ENCODE peak calls at places on chromosomes 13 and 19, in four cellular contexts. Q is brain microvascular endothelial cell, C is fibroblast of lung, R is HCT116. Z is an unnamed sample.

GRCh38 chr13:90365130-90365529 is 982.4 kb upstream of the MIR17HG start:
- DNase-seq in Q (no peak), C (peak), R (no peak), Z (no peak)

GRCh38 chr19:6692027-6692426 is 22.1 kb upstream of the TNFSF14 start:
- DNase-seq in R (no peak), Q (no peak), C (no peak), Z (no peak)

GRCh38 chr19:6213696-6214585 is 65.8 kb downstream of the MLLT1 start:
- DNase-seq in R (no peak), C (no peak), Q (no peak), Z (no peak)

GRCh38 chr19:6654347-6655310 is 15.3 kb downstream of the TNFSF14 start:
- DNase-seq in Q (no peak), R (no peak), C (no peak), Z (no peak)

GRCh38 chr19:3671680-3672574 is 28.3 kb downstream of the PIP5K1C start:
- DNase-seq in C (peak), Q (no peak), R (no peak), Z (no peak)

GRCh38 chr13:98846991-98847390 is 94.5 kb upstream of the SLC15A1 start:
- DNase-seq in C (no peak), Q (no peak), R (no peak), Z (no peak)

GRCh38 chr13:49436890-49437289 is 7.0 kb downstream of the CAB39L start:
- DNase-seq in R (no peak), Q (peak), C (peak), Z (no peak)

GRCh38 chr13:31925079-31925478 is 106.5 kb upstream of the FRY start:
- DNase-seq in R (no peak), C (no peak), Q (no peak), Z (no peak)

GRCh38 chr19:19384486-19384885 is 21.0 kb upstream of the GATAD2A start:
- DNase-seq in Q (no peak), R (no peak), C (no peak), Z (no peak)

GRCh38 chr19:39398297-39398864 is 7.2 kb downstream of the MED29 start:
- DNase-seq in R (peak), Q (peak), C (peak), Z (no peak)

GRCh38 chr13:72774019-72774418 is 7.7 kb downstream of the DIS3 start:
- DNase-seq in C (peak), Q (no peak), R (no peak), Z (no peak)

GRCh38 chr19:51138549-51138979 is 3.5 kb upstream of the SIGLEC7 start:
- DNase-seq in R (no peak), Q (no peak), C (no peak), Z (no peak)

GRCh38 chr13:24267283-24267682 is 42.1 kb upstream of the C1QTNF9 start:
- DNase-seq in C (no peak), R (no peak), Q (no peak), Z (no peak)

GRCh38 chr13:29551214-29551613 is 44.3 kb downstream of the SLC7A1 start:
- DNase-seq in C (no peak), R (no peak), Q (no peak), Z (no peak)

GRCh38 chr13:44241638-44242037 is 132.0 kb upstream of the SERP2 start:
- DNase-seq in R (no peak), C (no peak), Q (no peak), Z (no peak)

GRCh38 chr13:111941845-111942447 is 125.0 kb upstream of the SOX1 start:
- DNase-seq in R (no peak), Q (no peak), C (no peak), Z (no peak)

GRCh38 chr13:25819856-25820530 is 231.8 kb downstream of the SHISA2 start:
- DNase-seq in R (no peak), C (no peak), Q (no peak), Z (no peak)

GRCh38 chr19:6276447-6276846 is 3.3 kb downstream of the MLLT1 start:
- DNase-seq in Q (peak), R (no peak), C (peak), Z (no peak)

GRCh38 chr13:104011505-104012270 is 945.5 kb upstream of the SLC10A2 start:
- DNase-seq in Q (no peak), C (no peak), R (no peak), Z (no peak)

GRCh38 chr13:80979035-80979641 is 638.2 kb upstream of the SPRY2 start:
- DNase-seq in C (peak), Q (peak), R (peak), Z (no peak)

GRCh38 chr19:24159707-24160106 is 72.7 kb downstream of the ZNF254 start:
- DNase-seq in C (peak), Q (no peak), R (no peak), Z (no peak)

GRCh38 chr19:53158119-53158656 is 665 bp downstream of the ZNF347 start:
- DNase-seq in C (peak), R (no peak), Q (no peak), Z (peak)

GRCh38 chr13:29520671-29521070 is 74.8 kb downstream of the SLC7A1 start:
- DNase-seq in R (no peak), C (peak), Q (peak), Z (no peak)

GRCh38 chr13:104385409-104385808 is 1319.2 kb upstream of the SLC10A2 start:
- DNase-seq in R (no peak), C (peak), Q (peak), Z (no peak)

GRCh38 chr13:114065926-114066774 is 66.3 kb downstream of the RASA3 start:
- DNase-seq in C (no peak), R (no peak), Q (no peak), Z (no peak)

GRCh38 chr13:43058836-43059235 is 35.5 kb downstream of the DNAJC15 start:
- DNase-seq in R (no peak), C (no peak), Q (peak), Z (no peak)

GRCh38 chr13:42812311-42812710 is 30.9 kb downstream of the FAM216B start:
- DNase-seq in C (peak), R (no peak), Q (peak), Z (no peak)

GRCh38 chr19:48795855-48796142 is 15.0 kb downstream of the BCAT2 start:
- DNase-seq in Q (no peak), C (no peak), R (no peak), Z (no peak)

GRCh38 chr19:16024266-16025107 is 51.8 kb upstream of the TPM4 start:
- DNase-seq in C (no peak), R (no peak), Q (no peak), Z (no peak)

GRCh38 chr13:113822266-113822665 is 41.6 kb downstream of the GAS6 start:
- DNase-seq in R (no peak), Q (no peak), C (no peak), Z (no peak)

GRCh38 chr13:50017819-50018218 is 2.6 kb downstream of the KCNRG start:
- DNase-seq in R (no peak), Q (no peak), C (no peak), Z (no peak)

GRCh38 chr19:4534836-4535658 is at the start of gene PLIN5:
- DNase-seq in Q (peak), R (peak), C (peak), Z (peak)

GRCh38 chr13:24709186-24709913 is 29.1 kb downstream of the ATP12A start:
- DNase-seq in R (no peak), C (no peak), Q (no peak), Z (no peak)

GRCh38 chr13:40376296-40376849 is 290.1 kb downstream of the FOXO1 start:
- DNase-seq in C (no peak), Q (no peak), R (no peak), Z (no peak)

GRCh38 chr19:43739836-43740235 is 14.9 kb downstream of the SMG9 start:
- DNase-seq in R (no peak), Q (no peak), C (no peak), Z (no peak)

GRCh38 chr19:8900421-8900820 is 68.2 kb downstream of the MBD3L1 start:
- DNase-seq in R (no peak), Q (no peak), C (no peak), Z (no peak)

GRCh38 chr19:32351807-32352630 is 6.6 kb downstream of the ZNF507 start:
- DNase-seq in R (no peak), Q (peak), C (peak), Z (no peak)

GRCh38 chr13:93794197-93794885 is 567.7 kb downstream of the GPC6 start:
- DNase-seq in C (no peak), Q (no peak), R (no peak), Z (no peak)

GRCh38 chr13:84917252-84917878 is 881.9 kb downstream of the SLITRK6 start:
- DNase-seq in Q (no peak), R (no peak), C (peak), Z (no peak)

DNA sequence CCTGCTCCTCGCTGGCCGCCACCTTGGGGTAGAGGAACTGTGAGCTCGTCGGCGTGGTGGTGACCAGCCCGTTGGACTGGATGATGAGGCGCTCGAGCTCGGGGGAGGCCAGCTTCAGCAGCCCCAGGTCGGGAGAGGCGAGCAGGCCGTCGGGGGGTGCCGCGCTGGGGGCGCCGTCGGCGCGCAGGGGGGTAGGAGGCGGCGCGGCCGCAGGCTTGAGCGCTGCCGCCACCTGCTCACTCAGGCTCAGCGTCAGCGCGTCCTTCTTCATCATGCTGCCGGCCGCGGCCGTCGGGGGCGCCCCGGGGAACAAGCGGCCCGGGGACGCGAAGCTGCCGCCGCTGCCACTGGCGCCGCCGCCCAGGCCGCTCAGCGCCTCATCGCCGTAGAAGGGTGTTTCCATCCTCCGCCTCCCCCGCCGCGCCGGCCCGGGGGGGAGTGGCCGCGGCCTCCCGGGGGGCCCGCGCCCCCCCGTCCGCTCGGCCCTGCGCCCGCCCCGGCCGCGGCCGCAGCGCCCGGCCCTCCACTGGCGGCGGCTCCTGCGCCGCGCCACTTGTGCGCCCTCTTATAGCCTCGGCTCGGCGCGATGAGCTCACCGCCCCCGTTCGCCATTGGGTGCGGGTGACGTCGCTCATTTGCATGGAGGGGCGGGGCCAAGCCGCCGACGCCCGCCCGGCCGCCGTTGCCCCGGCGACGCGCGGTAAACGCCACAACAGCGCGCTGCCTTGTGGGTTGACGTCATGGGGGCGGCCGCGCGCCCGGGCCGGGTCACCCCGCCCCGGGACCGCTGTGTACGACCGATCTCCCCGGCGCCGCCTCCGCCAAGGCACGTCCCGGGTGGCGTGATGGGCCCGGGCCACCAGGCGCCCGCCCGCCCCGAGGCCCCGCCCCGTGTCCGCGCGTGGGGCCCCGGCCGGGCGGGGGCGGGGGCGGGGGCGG is at the start of gene JUND:
- DNase-seq in C (peak), Q (peak), R (peak), Z (peak)
- TF ChIP-seq CTCF in C (no peak), Q (no peak), R (no peak), Z (peak)

DNA sequence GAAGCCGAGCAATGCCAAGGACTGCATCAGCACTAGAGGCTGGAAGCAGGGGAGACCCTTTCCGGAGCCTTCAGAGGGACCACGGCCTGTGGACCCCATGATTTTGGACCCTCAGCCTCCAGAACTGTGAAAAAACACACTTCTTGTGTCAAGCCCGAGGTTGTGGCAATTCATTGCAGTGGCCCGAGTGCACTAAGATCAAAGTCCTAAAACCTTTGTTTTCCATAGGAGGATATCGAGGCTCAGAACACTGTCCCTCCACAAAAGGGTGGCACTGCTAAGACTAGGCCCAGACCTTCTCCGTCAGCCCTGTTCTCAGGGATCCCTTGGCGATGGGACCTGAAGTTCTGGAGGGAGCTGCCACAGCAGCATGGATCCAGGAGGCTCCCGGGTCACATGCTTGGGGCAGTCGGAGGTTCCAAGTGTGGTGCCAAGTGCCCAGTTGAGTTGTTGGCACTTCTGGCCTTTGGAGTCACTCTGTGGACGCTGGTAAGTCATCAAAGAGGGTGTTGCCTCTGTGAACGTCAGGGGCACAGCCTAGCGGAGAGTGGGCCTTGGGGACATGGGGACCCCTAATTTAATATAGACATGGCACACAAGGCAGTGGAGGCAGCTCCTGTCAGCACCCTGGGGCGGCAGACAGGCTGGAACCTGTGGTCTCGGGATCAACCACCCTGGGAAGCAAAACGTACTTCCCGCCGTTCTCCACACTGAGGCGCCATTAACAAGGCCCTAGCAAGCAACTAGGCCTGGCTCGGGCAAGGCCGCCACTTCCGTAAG is 199.2 kb downstream of the COL4A1 start:
- DNase-seq in C (no peak), R (no peak), Q (no peak), Z (no peak)
- TF ChIP-seq CTCF in C (no peak), R (peak), Q (peak), Z (no peak)

DNA sequence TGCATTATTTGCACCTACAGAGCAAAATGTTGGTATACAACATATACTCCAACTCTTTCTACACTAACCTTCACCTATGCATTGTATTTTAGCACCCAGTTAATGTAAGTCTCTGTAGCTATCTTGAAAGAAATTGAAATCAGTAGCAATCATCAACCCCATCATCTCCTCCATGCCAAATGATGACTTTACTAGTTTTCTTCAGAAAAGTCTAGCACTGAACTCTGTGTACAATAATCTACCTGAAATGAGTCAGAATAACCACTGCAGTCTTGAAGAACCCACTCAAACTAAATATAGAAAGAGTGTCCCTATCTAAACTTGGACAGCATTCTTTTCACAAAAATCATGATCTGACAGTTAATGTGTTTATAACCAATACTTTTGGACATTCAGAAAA is 9.8 kb downstream of the IRS2 start:
- DNase-seq in R (no peak), Q (no peak), C (no peak), Z (no peak)
- TF ChIP-seq CTCF in R (no peak), Q (no peak), C (no peak), Z (no peak)

DNA sequence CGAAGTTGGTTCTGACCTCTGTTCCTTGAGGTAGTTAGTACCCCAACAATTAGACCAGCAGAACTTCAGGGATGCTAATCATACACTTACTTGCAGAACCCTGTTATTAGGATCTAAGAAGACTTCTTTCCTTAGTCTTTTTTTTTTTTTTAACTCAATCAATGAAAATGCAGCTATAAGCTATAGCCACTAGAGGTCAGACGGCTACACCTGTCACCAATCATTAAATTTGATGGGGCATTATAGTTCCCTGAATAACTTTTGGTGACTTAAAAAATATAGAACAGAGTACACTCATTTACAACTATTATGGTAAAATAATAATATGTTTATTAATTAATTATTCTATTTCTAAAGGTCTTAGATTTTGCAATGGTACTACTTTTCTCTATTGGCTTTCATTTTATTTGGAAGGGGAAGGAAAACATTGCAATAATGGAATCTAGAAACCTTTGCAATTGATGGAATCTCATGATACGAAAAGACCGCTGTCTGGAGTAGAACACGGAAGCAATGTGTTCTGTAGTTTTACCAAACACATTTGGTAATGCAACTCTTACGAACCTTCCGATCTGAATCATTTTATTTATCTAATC is 483.2 kb downstream of the DIAPH3 start:
- DNase-seq in R (peak), Q (no peak), C (peak), Z (no peak)
- TF ChIP-seq CTCF in R (peak), Q (peak), C (peak), Z (peak)

GRCh38 chr13:36509369-36509768 is 77.1 kb downstream of the CCNA1 start:
- DNase-seq in C (no peak), Q (no peak), R (no peak), Z (no peak)
- TF ChIP-seq CTCF in C (no peak), Q (no peak), R (no peak), Z (peak)

GRCh38 chr13:75416327-75417005 is 65.5 kb downstream of the TBC1D4 start:
- DNase-seq in C (no peak), R (no peak), Q (no peak), Z (no peak)
- TF ChIP-seq CTCF in C (no peak), R (no peak), Q (peak), Z (no peak)

DNA sequence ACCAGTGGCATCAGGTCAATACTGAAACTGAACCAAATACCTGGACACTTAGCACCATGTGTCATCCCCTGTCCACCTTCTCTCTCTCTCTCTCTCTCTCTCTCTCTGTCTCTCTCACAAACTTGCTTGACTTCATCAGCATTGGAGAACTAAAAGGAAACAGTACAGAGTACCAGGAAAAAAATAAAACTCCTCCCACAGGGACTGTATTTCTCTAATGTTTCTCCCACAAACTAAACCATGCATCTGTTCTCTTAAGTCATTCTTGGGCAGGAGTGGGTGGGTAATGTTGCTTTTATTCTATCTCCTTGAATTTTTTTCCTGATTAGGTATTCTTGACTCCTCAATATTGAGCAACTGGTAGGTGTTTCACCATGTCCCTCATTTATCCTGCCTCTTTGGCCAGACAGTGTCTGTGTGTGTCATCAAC is 112.9 kb upstream of the CACNA1A start:
- DNase-seq in Q (peak), R (no peak), C (no peak), Z (no peak)
- TF ChIP-seq CTCF in Q (no peak), R (no peak), C (no peak), Z (no peak)

GRCh38 chr19:35247526-35248309 is 1.1 kb upstream of the LSR start:
- DNase-seq in C (no peak), R (peak), Q (no peak), Z (peak)

GRCh38 chr19:35249848-35250711 is 1.3 kb downstream of the LSR start:
- DNase-seq in C (no peak), Q (no peak), R (no peak), Z (peak)

GRCh38 chr19:35248310-35249145 is at the start of gene LSR:
- DNase-seq in R (peak), Q (no peak), C (no peak), Z (peak)

GRCh38 chr19:35251456-35251855 is 2.7 kb downstream of the LSR start:
- DNase-seq in Q (no peak), C (no peak), R (no peak), Z (peak)

GRCh38 chr19:35249146-35249847 is 495 bp downstream of the LSR start:
- DNase-seq in R (no peak), C (no peak), Q (no peak), Z (peak)
- TF ChIP-seq CTCF in R (no peak), C (no peak), Q (no peak), Z (no peak)